ENCODE peak calls at places on chromosome 19, in seven cellular contexts. O, V, Y, T, M, J and W are unnamed samples.

GRCh38 chr19:15293751-15294505 is 38.4 kb downstream of the BRD4 start:
- DNase-seq in O (peak; percentile 54), T (no peak), V (no peak), M (peak; percentile 17), J (no peak), Y (no peak), W (peak; percentile 53)

GRCh38 chr19:29315566-29315965 is 102.6 kb upstream of the UQCRFS1 start:
- DNase-seq in M (no peak), T (no peak), J (peak; percentile 29), O (no peak), Y (no peak), V (no peak), W (no peak)

GRCh38 chr19:38867176-38867780 is 10.8 kb downstream of the RINL start:
- DNase-seq in T (no peak), Y (no peak), J (no peak), V (no peak), O (peak; percentile 38), M (no peak), W (no peak)

GRCh38 chr19:12224676-12225075 is 61.8 kb downstream of the ZNF136 start:
- DNase-seq in J (no peak), Y (no peak), V (no peak), T (no peak), O (no peak), M (no peak), W (no peak)

GRCh38 chr19:56261145-56261544 is 11.4 kb upstream of the EDDM13 start:
- DNase-seq in M (no peak), J (no peak), Y (no peak), V (no peak), T (no peak), O (peak; percentile 69), W (no peak)

GRCh38 chr19:55319786-55320185 is 5.4 kb downstream of the TMEM150B start:
- DNase-seq in M (no peak), T (peak; percentile 72), O (peak; percentile 83), Y (no peak), J (peak; percentile 89), V (no peak), W (peak; percentile 97)

GRCh38 chr19:32866061-32866460 is 3.5 kb downstream of the SLC7A9 start:
- DNase-seq in O (no peak), J (no peak), T (no peak), M (no peak), V (no peak), Y (no peak), W (no peak)

GRCh38 chr19:1307755-1308303 is 22.2 kb downstream of the EFNA2 start:
- DNase-seq in O (no peak), T (no peak), V (no peak), Y (no peak), M (no peak), J (no peak), W (no peak)

GRCh38 chr19:3608750-3609322 is 2.2 kb upstream of the TBXA2R start:
- DNase-seq in T (no peak), O (no peak), J (no peak), Y (no peak), M (no peak), V (no peak), W (no peak)

GRCh38 chr19:35740423-35741215 is 1.6 kb downstream of the IGFLR1 start:
- DNase-seq in Y (peak; percentile 91), O (peak; percentile 99), T (peak; percentile 99), V (peak; percentile 87), M (peak; percentile 97), J (peak; percentile 99), W (peak; percentile 99)

GRCh38 chr19:18310118-18310909 is 12.6 kb downstream of the LSM4 start:
- DNase-seq in V (no peak), O (no peak), T (peak; percentile 67), Y (no peak), M (no peak), J (no peak), W (no peak)

GRCh38 chr19:18657590-18658365 is 20.9 kb downstream of the KLHL26 start:
- DNase-seq in J (peak; percentile 74), M (no peak), O (peak; percentile 76), Y (no peak), T (peak; percentile 51), V (no peak), W (peak; percentile 78)

GRCh38 chr19:13013649-13014048 is 18.4 kb downstream of the NFIX start:
- DNase-seq in T (no peak), O (no peak), M (no peak), J (no peak), V (no peak), Y (peak; percentile 61), W (no peak)

GRCh38 chr19:5541456-5541855 is 26.3 kb downstream of the TINCR start:
- DNase-seq in J (no peak), M (no peak), V (no peak), T (no peak), O (no peak), Y (no peak), W (no peak)

GRCh38 chr19:681029-681626 is 4.9 kb downstream of the FSTL3 start:
- DNase-seq in V (no peak), J (peak; percentile 94), M (peak; percentile 68), Y (peak; percentile 86), T (peak; percentile 95), O (peak; percentile 97), W (peak; percentile 96)

GRCh38 chr19:48999481-49000325 is 6.0 kb downstream of the RUVBL2 start:
- DNase-seq in Y (peak; percentile 51), T (peak; percentile 79), M (peak; percentile 37), V (no peak), J (peak; percentile 88), O (peak; percentile 65), W (peak; percentile 92)

GRCh38 chr19:37981785-37982475 is 74.9 kb downstream of the SIPA1L3 start:
- DNase-seq in M (no peak), J (no peak), Y (no peak), T (peak; percentile 60), O (no peak), V (no peak), W (no peak)

GRCh38 chr19:41000310-41000737 is 9.2 kb downstream of the CYP2B6 start:
- DNase-seq in J (no peak), O (no peak), Y (peak; percentile 92), V (peak; percentile 73), M (no peak), T (peak; percentile 39), W (no peak)

GRCh38 chr19:53192771-53193533 is at the start of gene ZNF665:
- DNase-seq in O (peak; percentile 92), Y (peak; percentile 76), V (no peak), J (peak; percentile 90), M (no peak), T (peak; percentile 93), W (peak; percentile 95)

GRCh38 chr19:5369962-5370367 is 29.4 kb upstream of the PTPRS start:
- DNase-seq in M (peak; percentile 34), V (no peak), O (peak; percentile 70), T (peak; percentile 60), Y (peak; percentile 65), J (peak; percentile 73), W (peak; percentile 84)

GRCh38 chr19:35559781-35560180 is 3.7 kb downstream of the ATP4A start:
- DNase-seq in T (no peak), M (no peak), O (no peak), Y (no peak), J (no peak), V (no peak), W (no peak)

GRCh38 chr19:33810821-33811220 is 14.2 kb downstream of the KCTD15 start:
- DNase-seq in V (no peak), J (no peak), O (no peak), T (no peak), Y (no peak), M (no peak), W (no peak)

GRCh38 chr19:29880498-29881081 is 61.4 kb upstream of the URI1 start:
- DNase-seq in O (no peak), V (no peak), M (no peak), J (no peak), T (no peak), Y (no peak), W (no peak)

GRCh38 chr19:18788782-18789421 is 2.2 kb downstream of the COMP start:
- DNase-seq in Y (no peak), T (no peak), V (no peak), O (no peak), M (no peak), J (no peak), W (peak; percentile 68)

GRCh38 chr19:49058592-49058991 is 1.0 kb upstream of the CGB7 start:
- DNase-seq in Y (no peak), T (no peak), O (peak; percentile 66), J (peak; percentile 29), M (no peak), V (no peak), W (no peak)

GRCh38 chr19:42919757-42920079 is 2.0 kb upstream of the PSG6 start:
- DNase-seq in O (no peak), Y (no peak), V (no peak), T (no peak), M (no peak), J (no peak), W (no peak)

GRCh38 chr19:3506384-3507340 is 551 bp downstream of the FZR1 start:
- DNase-seq in V (no peak), Y (peak; percentile 7), O (peak; percentile 66), M (peak; percentile 17), T (peak; percentile 50), J (peak; percentile 47), W (peak; percentile 52)

DNA sequence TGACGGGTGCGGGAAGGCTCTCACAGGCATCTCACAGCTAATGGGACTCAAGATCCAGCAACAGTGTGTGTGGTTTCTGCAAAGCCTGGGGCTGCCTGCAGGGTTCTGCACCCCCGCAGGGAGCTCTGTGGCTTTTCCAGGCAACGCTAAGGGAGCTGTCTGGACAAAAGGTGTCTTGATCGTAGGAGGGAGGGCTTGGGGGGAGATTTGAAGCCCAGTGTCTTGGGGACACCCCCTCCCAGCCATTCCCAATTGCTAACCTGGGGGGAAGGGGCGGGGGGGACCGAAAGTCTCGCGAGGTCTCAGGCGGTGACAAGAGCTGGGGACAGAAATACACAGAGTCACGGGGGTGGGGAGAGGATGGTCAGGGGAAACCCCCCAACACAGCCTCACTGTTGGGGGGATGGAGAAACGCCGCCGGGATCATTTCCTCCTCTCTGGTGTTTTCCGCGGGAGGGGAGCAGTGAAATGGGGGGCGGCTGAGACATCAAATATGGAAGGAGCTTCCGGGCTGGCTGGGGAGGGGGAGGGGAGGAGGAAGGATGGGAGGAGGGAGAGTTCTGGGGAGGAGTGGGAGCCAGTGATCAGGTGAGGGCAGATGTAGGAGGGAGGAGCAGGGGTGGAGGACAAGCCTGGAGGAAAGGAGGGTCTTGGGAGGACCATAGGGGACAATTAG is 13.3 kb downstream of the KCNC3 start:
- DNase-seq in M (no peak), O (peak; percentile 84), Y (no peak), T (no peak), V (no peak), J (peak; percentile 83), W (peak; percentile 86)
- TF ChIP-seq EZH2phosphoT487 in M (no peak), O (no peak), Y (no peak), T (no peak), V (no peak), J (no peak), W (no peak)

GRCh38 chr19:24054044-24054935 is 32.7 kb upstream of the ZNF254 start:
- DNase-seq in Y (peak; percentile 98), T (peak; percentile 54), M (no peak), O (no peak), V (peak; percentile 24), J (no peak), W (no peak)
- TF ChIP-seq EZH2phosphoT487 in Y (no peak), T (no peak), M (no peak), O (no peak), V (no peak), J (no peak), W (no peak)

GRCh38 chr19:16846901-16847300 is 17.7 kb downstream of the SIN3B start:
- DNase-seq in O (no peak), V (no peak), T (no peak), J (no peak), M (no peak), Y (no peak), W (no peak)
- TF ChIP-seq EZH2phosphoT487 in O (no peak), V (no peak), T (no peak), J (no peak), M (no peak), Y (no peak), W (no peak)

GRCh38 chr19:39996218-39996810 is 546 bp upstream of the ZNF546 start:
- DNase-seq in J (no peak), Y (peak; percentile 49), M (peak; percentile 29), T (peak; percentile 31), V (peak; percentile 29), O (peak; percentile 62), W (no peak)
- TF ChIP-seq EZH2phosphoT487 in J (no peak), Y (no peak), M (no peak), T (no peak), V (no peak), O (no peak), W (no peak)